ENCODE peak calls at places on chromosomes 6 and 20, in four cellular contexts. V is IMR-90, P is endothelial cell, R is GM12878. N is an unnamed sample.

GRCh38 chr6:113860165-113860955 is 3.2 kb downstream of the MARCKS start:
- DNase-seq in V (peak), P (peak), R (no peak), N (no peak)

GRCh38 chr6:5866547-5867051 is 140.1 kb downstream of the NRN1 start:
- DNase-seq in P (no peak), V (peak), R (no peak), N (no peak)

GRCh38 chr20:50724851-50725721 is 6.3 kb upstream of the PARD6B start:
- DNase-seq in R (no peak), V (peak), P (no peak), N (peak)

GRCh38 chr6:93721386-93722048 is 302.2 kb upstream of the EPHA7 start:
- DNase-seq in R (no peak), V (no peak), P (peak), N (no peak)

GRCh38 chr6:47251396-47251795 is 58.3 kb downstream of the TNFRSF21 start:
- DNase-seq in R (no peak), P (no peak), V (no peak), N (no peak)

GRCh38 chr6:89281779-89282246 is 33.3 kb downstream of the GABRR2 start:
- DNase-seq in P (peak), V (peak), R (no peak), N (no peak)

GRCh38 chr6:130159876-130160415 is 62.8 kb downstream of the SAMD3 start:
- DNase-seq in R (no peak), V (no peak), P (no peak), N (no peak)

GRCh38 chr6:109743739-109744138 is 52.6 kb downstream of the FIG4 start:
- DNase-seq in P (no peak), V (peak), R (no peak), N (no peak)

GRCh38 chr6:75563032-75563431 is 38.6 kb upstream of the SENP6 start:
- DNase-seq in R (no peak), V (peak), P (no peak), N (no peak)

GRCh38 chr6:110714143-110714542 is 101.1 kb downstream of the CDK19 start:
- DNase-seq in R (no peak), V (peak), P (no peak), N (no peak)

GRCh38 chr6:141677598-141678211 is 455.0 kb upstream of the GJE1 start:
- DNase-seq in P (peak), V (peak), R (no peak), N (no peak)

GRCh38 chr6:71289039-71289801 is 609 bp downstream of the OGFRL1 start:
- DNase-seq in R (no peak), P (peak), V (no peak), N (no peak)

GRCh38 chr6:151502499-151502898 is 8.7 kb downstream of the CCDC170 start:
- DNase-seq in R (no peak), V (peak), P (no peak), N (no peak)

GRCh38 chr6:83518946-83519489 is 6.7 kb downstream of the PRSS35 start:
- DNase-seq in V (peak), P (no peak), R (no peak), N (no peak)
- TF ChIP-seq CTCF in V (peak), P (no peak), R (peak), N (no peak)

GRCh38 chr6:68572975-68573374 is 62.1 kb upstream of the ADGRB3 start:
- DNase-seq in R (no peak), P (no peak), V (no peak), N (no peak)

GRCh38 chr6:68575765-68576439 is 59.2 kb upstream of the ADGRB3 start:
- DNase-seq in V (no peak), P (peak), R (no peak), N (peak)

DNA sequence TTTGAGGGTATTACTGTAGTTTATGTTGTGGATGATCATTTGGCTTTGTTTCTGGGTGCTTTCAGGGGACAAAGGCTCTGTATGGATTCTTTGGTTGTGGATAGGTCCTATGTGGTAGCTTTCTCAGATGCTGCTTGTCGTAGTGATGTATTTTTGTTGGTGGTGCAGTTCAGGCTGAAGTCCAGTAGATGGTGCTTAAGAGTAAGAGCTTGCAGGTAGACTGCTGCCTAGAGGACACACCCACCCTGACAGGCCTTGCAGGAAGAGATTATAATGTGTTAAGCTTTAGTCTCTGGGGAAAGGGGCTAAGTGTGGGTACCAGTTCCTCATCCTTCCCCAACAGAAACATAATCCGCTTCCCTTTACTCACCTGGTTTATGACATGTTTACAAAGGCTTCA is 62.6 kb upstream of the ADGRB3 start:
- DNase-seq in P (peak), V (no peak), R (peak), N (no peak)
- TF ChIP-seq CTCF in P (no peak), V (no peak), R (peak), N (no peak)

GRCh38 chr20:2480381-2480780 is 9.8 kb upstream of the SNRPB start:
- DNase-seq in P (no peak), R (no peak), V (no peak), N (no peak)
- TF ChIP-seq CTCF in P (no peak), R (no peak), V (no peak), N (no peak)

GRCh38 chr6:160254467-160255312 is 3.9 kb downstream of the SLC22A2 start:
- DNase-seq in V (no peak), R (no peak), P (no peak), N (no peak)
- TF ChIP-seq CTCF in V (no peak), R (no peak), P (no peak), N (no peak)

GRCh38 chr6:169961772-169962561 is 210.5 kb downstream of the ERMARD start:
- DNase-seq in R (no peak), P (peak), V (no peak), N (no peak)
- TF ChIP-seq CTCF in R (no peak), P (peak), V (no peak), N (peak)

DNA sequence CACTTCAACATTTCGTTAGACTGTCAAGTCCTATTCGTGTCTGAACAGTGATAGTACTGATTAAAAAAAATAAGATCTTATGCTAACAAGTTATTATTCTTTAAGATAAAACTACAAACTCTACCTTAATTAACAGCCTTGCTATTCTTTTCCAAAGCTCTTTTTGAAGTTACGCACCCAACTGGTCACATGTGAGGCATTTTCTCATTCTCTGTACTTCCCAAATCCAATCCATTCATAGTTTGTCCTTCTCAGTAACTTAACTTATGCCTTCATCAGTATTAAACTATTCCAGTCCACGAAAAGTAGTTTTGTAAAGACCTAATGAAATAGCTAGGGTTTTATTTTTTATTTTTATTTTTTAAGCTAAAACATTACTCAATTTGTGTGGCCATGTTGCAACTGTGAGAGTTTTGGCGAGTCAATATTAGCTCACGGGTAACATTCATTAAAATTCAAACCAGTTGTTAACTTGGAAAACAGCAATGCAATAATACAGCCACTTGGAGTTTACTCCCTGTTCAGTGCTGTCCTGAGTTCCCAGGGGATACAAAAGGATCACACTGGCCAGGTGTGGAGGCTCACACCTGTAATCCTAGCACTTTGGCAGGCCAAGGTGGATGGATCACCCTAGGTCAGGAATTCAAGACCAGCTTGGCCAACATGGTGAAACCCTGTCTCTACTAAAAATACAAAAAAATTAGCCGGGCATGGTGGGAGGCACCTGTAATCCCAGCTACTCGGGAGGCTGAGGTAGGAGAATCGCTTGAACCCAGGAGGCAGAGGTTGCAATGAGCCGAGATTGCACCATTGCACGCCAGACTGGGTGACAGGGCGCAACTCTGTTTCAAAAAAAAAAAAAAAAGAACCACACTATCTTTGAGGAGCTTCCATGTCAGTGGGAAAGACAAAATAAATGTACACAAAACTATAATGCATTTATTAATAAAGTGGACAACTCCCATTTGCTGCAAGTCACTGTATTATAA is 27.9 kb upstream of the EEF1A1 start:
- DNase-seq in P (no peak), V (no peak), R (no peak), N (no peak)
- TF ChIP-seq CTCF in P (no peak), V (no peak), R (no peak), N (no peak)

GRCh38 chr20:37200926-37201826 is 21.8 kb upstream of the MROH8 start:
- DNase-seq in R (no peak), P (no peak), V (no peak), N (no peak)

GRCh38 chr20:37202267-37202943 is 23.1 kb upstream of the MROH8 start:
- DNase-seq in R (no peak), V (peak), P (peak), N (no peak)

GRCh38 chr20:37201827-37202162 is 22.4 kb upstream of the MROH8 start:
- DNase-seq in R (no peak), V (no peak), P (no peak), N (no peak)

GRCh38 chr20:37205130-37205529 is 25.8 kb upstream of the MROH8 start:
- DNase-seq in R (no peak), V (no peak), P (no peak), N (no peak)

DNA sequence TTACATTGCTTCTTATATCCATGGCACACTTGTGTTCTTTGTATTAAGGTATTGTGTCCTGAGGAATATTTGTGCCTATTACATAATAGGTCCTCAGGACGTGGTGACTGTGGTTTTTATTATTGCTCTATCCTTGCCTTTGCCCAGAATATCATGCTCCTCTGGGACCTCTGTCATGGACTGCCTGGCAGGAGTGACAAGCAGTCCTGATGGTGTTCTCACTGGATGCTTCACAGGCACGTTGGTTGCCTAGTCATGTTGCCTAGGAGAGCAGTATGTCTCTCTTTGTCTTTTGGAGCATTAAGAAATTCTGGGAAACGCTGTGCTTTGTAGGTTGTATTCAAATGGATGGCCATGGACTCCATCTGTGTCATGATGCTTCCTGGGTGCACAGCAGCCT is 24.7 kb upstream of the MROH8 start:
- DNase-seq in R (no peak), V (no peak), P (no peak), N (no peak)
- TF ChIP-seq CTCF in R (no peak), V (no peak), P (no peak), N (no peak)

N was measured in dorsolateral prefrontal cortex.